ENCODE peak calls at places on chromosomes 7 and 10, in four cellular contexts. One of them, this sample, is unnamed. For H3K9me3, the result is how much of the 10 kb centered on the place peaks cover.

GRCh38 chr10:33335800-33336605 is 1.5 kb upstream of the NRP1 start:
- DNase-seq in stomach: peak
- DNase-seq in small intestine: peak
- DNase-seq in thoracic aorta: no peak
- DNase-seq in this sample: no peak

GRCh38 chr10:15290150-15290549 is 80.9 kb downstream of the FAM171A1 start:
- DNase-seq in stomach: no peak
- DNase-seq in small intestine: no peak
- DNase-seq in thoracic aorta: no peak
- DNase-seq in this sample: no peak

GRCh38 chr7:33825644-33826043 is 79.7 kb upstream of the BMPER start:
- DNase-seq in stomach: no peak
- DNase-seq in small intestine: no peak
- DNase-seq in thoracic aorta: no peak
- DNase-seq in this sample: no peak

GRCh38 chr10:132036153-132036886 is 29.4 kb upstream of the JAKMIP3 start:
- DNase-seq in stomach: no peak
- DNase-seq in small intestine: no peak
- DNase-seq in thoracic aorta: no peak
- DNase-seq in this sample: peak

GRCh38 chr7:30351274-30351673 is 66.9 kb downstream of the ZNRF2 start:
- DNase-seq in stomach: no peak
- DNase-seq in small intestine: no peak
- DNase-seq in thoracic aorta: no peak
- DNase-seq in this sample: no peak

GRCh38 chr7:37027557-37028341 is 303.5 kb upstream of the AOAH start:
- DNase-seq in stomach: no peak
- DNase-seq in small intestine: no peak
- DNase-seq in thoracic aorta: no peak
- DNase-seq in this sample: no peak

GRCh38 chr7:130356121-130356759 is 11.6 kb downstream of the CPA5 start:
- DNase-seq in stomach: no peak
- DNase-seq in small intestine: no peak
- DNase-seq in thoracic aorta: no peak
- DNase-seq in this sample: peak

GRCh38 chr7:151038951-151039849 is 9.1 kb upstream of the ASIC3 start:
- DNase-seq in stomach: peak
- DNase-seq in small intestine: peak
- DNase-seq in thoracic aorta: peak
- DNase-seq in this sample: peak

GRCh38 chr7:50335795-50336754 is 31.6 kb downstream of the IKZF1 start:
- DNase-seq in stomach: no peak
- DNase-seq in small intestine: peak
- DNase-seq in thoracic aorta: no peak
- DNase-seq in this sample: peak

GRCh38 chr7:19972872-19973271 is 199.5 kb upstream of the TMEM196 start:
- DNase-seq in stomach: no peak
- DNase-seq in small intestine: no peak
- DNase-seq in thoracic aorta: no peak
- DNase-seq in this sample: no peak

GRCh38 chr10:124155781-124156401 is 62.5 kb upstream of the CHST15 start:
- DNase-seq in stomach: no peak
- DNase-seq in small intestine: no peak
- DNase-seq in thoracic aorta: no peak
- DNase-seq in this sample: no peak

GRCh38 chr7:147048864-147049263 is 932.3 kb downstream of the CNTNAP2 start:
- DNase-seq in stomach: no peak
- DNase-seq in small intestine: no peak
- DNase-seq in thoracic aorta: no peak
- DNase-seq in this sample: no peak

GRCh38 chr10:119509909-119510451 is 32.5 kb downstream of the RGS10 start:
- DNase-seq in stomach: peak
- DNase-seq in small intestine: no peak
- DNase-seq in thoracic aorta: no peak
- DNase-seq in this sample: no peak

GRCh38 chr7:33530664-33531063 is 374.7 kb upstream of the BMPER start:
- DNase-seq in stomach: no peak
- DNase-seq in small intestine: no peak
- DNase-seq in thoracic aorta: no peak
- DNase-seq in this sample: no peak

GRCh38 chr7:101941481-101942383 is 124.3 kb downstream of the CUX1 start:
- DNase-seq in stomach: peak
- DNase-seq in small intestine: peak
- DNase-seq in thoracic aorta: peak
- DNase-seq in this sample: no peak

GRCh38 chr7:155870334-155871180 is 58.3 kb upstream of the SHH start:
- DNase-seq in stomach: peak
- DNase-seq in small intestine: no peak
- DNase-seq in thoracic aorta: no peak
- DNase-seq in this sample: no peak

GRCh38 chr7:73560035-73560835 is 2.7 kb upstream of the BCL7B start:
- DNase-seq in stomach: no peak
- DNase-seq in small intestine: peak
- DNase-seq in thoracic aorta: no peak
- DNase-seq in this sample: no peak

GRCh38 chr10:86168256-86168655 is 198.3 kb downstream of the GRID1 start:
- DNase-seq in stomach: no peak
- DNase-seq in small intestine: peak
- DNase-seq in thoracic aorta: no peak
- DNase-seq in this sample: no peak

GRCh38 chr7:15932318-15932717 is 245.8 kb upstream of the MEOX2 start:
- DNase-seq in stomach: no peak
- DNase-seq in small intestine: no peak
- DNase-seq in thoracic aorta: no peak
- DNase-seq in this sample: no peak

GRCh38 chr7:36985866-36986402 is 261.6 kb upstream of the AOAH start:
- DNase-seq in stomach: no peak
- DNase-seq in small intestine: no peak
- DNase-seq in thoracic aorta: no peak
- DNase-seq in this sample: peak

GRCh38 chr10:49207936-49208482 is 19.8 kb upstream of the TMEM273 start:
- DNase-seq in stomach: no peak
- DNase-seq in small intestine: no peak
- DNase-seq in thoracic aorta: no peak
- DNase-seq in this sample: no peak

GRCh38 chr10:121862624-121863023 is 65.2 kb downstream of the ATE1 start:
- DNase-seq in stomach: no peak
- DNase-seq in small intestine: no peak
- DNase-seq in thoracic aorta: no peak
- DNase-seq in this sample: no peak
- H3K9me3 ChIP-seq in stomach: under half
- H3K9me3 ChIP-seq in small intestine: under half
- H3K9me3 ChIP-seq in thoracic aorta: under half
- H3K9me3 ChIP-seq in this sample: under half

GRCh38 chr7:158206341-158206740 is 381.3 kb downstream of the PTPRN2 start:
- DNase-seq in stomach: no peak
- DNase-seq in small intestine: no peak
- DNase-seq in thoracic aorta: no peak
- DNase-seq in this sample: no peak
- H3K9me3 ChIP-seq in stomach: under half
- H3K9me3 ChIP-seq in small intestine: under half
- H3K9me3 ChIP-seq in thoracic aorta: under half
- H3K9me3 ChIP-seq in this sample: under half

GRCh38 chr10:109995178-109995577 is 12.6 kb upstream of the ADD3 start:
- DNase-seq in stomach: no peak
- DNase-seq in small intestine: no peak
- DNase-seq in thoracic aorta: no peak
- DNase-seq in this sample: no peak

GRCh38 chr10:109996225-109996624 is 11.6 kb upstream of the ADD3 start:
- DNase-seq in stomach: no peak
- DNase-seq in small intestine: peak
- DNase-seq in thoracic aorta: no peak
- DNase-seq in this sample: peak

GRCh38 chr10:109992485-109992884 is 15.3 kb upstream of the ADD3 start:
- DNase-seq in stomach: no peak
- DNase-seq in small intestine: no peak
- DNase-seq in thoracic aorta: no peak
- DNase-seq in this sample: no peak

GRCh38 chr10:109994711-109995110 is 13.1 kb upstream of the ADD3 start:
- DNase-seq in stomach: no peak
- DNase-seq in small intestine: peak
- DNase-seq in thoracic aorta: no peak
- DNase-seq in this sample: no peak

GRCh38 chr10:109993551-109993950 is 14.2 kb upstream of the ADD3 start:
- DNase-seq in stomach: no peak
- DNase-seq in small intestine: peak
- DNase-seq in thoracic aorta: no peak
- DNase-seq in this sample: no peak
- H3K9me3 ChIP-seq in stomach: under half
- H3K9me3 ChIP-seq in small intestine: under half
- H3K9me3 ChIP-seq in thoracic aorta: under half
- H3K9me3 ChIP-seq in this sample: under half

DNA sequence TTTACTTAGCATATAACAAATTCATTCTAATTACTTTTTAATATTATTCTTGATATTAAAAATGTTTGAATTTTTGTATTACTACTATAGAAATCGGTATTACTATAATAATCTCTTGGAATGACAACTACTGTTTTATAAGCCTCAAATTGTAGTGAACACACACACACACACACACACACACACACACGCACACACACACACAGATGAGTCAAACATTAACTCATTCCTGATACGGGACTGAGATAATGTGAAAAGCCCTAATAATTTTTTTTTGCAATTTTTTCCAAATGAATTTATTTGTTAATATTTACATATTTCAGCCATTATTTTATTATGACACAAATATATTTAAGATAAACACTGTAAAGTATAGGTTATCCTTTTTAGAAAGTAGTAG is 951.2 kb upstream of the PHF14 start:
- DNase-seq in stomach: no peak
- DNase-seq in small intestine: no peak
- DNase-seq in thoracic aorta: no peak
- DNase-seq in this sample: no peak
- H3K9me3 ChIP-seq in stomach: under half
- H3K9me3 ChIP-seq in small intestine: under half
- H3K9me3 ChIP-seq in thoracic aorta: under half
- H3K9me3 ChIP-seq in this sample: under half

GRCh38 chr7:100867040-100867795 is at the start of gene TRIP6:
- DNase-seq in stomach: peak
- DNase-seq in small intestine: peak
- DNase-seq in thoracic aorta: peak
- DNase-seq in this sample: peak

GRCh38 chr7:100864263-100864845 is 2.8 kb upstream of the TRIP6 start:
- DNase-seq in stomach: no peak
- DNase-seq in small intestine: no peak
- DNase-seq in thoracic aorta: no peak
- DNase-seq in this sample: no peak

GRCh38 chr7:100865971-100866720 is 1.0 kb upstream of the TRIP6 start:
- DNase-seq in stomach: peak
- DNase-seq in small intestine: peak
- DNase-seq in thoracic aorta: no peak
- DNase-seq in this sample: peak

GRCh38 chr7:100866721-100867039 is 507 bp upstream of the TRIP6 start:
- DNase-seq in stomach: no peak
- DNase-seq in small intestine: no peak
- DNase-seq in thoracic aorta: no peak
- DNase-seq in this sample: no peak

DNA sequence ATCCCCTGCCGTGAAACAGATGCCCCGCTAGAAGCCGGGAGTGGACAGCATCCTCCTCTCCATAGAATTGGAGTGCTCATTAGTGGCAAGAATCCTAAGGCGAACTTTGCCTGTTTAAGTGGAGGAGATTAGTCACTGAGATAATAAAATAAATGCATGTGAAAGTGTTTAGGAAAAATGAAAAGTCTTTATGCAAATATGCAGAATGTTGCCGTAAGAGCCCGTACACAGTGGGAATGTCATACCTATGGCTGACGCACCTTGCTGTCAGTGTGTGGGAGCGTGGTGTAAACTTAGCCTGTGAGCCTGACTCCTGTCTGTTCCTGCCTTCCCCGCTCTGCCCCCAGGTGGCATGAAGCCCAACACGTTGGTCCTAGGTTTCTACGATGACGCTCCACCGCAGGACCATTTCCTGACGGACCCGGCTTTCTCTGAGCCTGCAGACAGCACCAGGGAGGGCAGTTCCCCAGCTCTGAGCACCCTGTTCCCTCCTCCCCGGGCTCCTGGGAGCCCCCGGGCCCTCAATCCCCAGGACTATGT is 1.7 kb upstream of the TRIP6 start:
- DNase-seq in stomach: no peak
- DNase-seq in small intestine: no peak
- DNase-seq in thoracic aorta: no peak
- DNase-seq in this sample: peak
- H3K9me3 ChIP-seq in stomach: under half
- H3K9me3 ChIP-seq in small intestine: under half
- H3K9me3 ChIP-seq in thoracic aorta: under half
- H3K9me3 ChIP-seq in this sample: under half

GRCh38 chr7:157294773-157295172 is 42.0 kb upstream of the DNAJB6 start:
- DNase-seq in stomach: no peak
- DNase-seq in small intestine: no peak
- DNase-seq in thoracic aorta: no peak
- DNase-seq in this sample: no peak

GRCh38 chr7:157292770-157293412 is 43.9 kb upstream of the DNAJB6 start:
- DNase-seq in stomach: peak
- DNase-seq in small intestine: peak
- DNase-seq in thoracic aorta: no peak
- DNase-seq in this sample: no peak

GRCh38 chr7:157297071-157297638 is 39.6 kb upstream of the DNAJB6 start:
- DNase-seq in stomach: no peak
- DNase-seq in small intestine: no peak
- DNase-seq in thoracic aorta: no peak
- DNase-seq in this sample: peak

GRCh38 chr7:157293413-157293788 is 43.4 kb upstream of the DNAJB6 start:
- DNase-seq in stomach: no peak
- DNase-seq in small intestine: no peak
- DNase-seq in thoracic aorta: no peak
- DNase-seq in this sample: no peak

GRCh38 chr7:157295338-157295737 is 41.5 kb upstream of the DNAJB6 start:
- DNase-seq in stomach: no peak
- DNase-seq in small intestine: no peak
- DNase-seq in thoracic aorta: no peak
- DNase-seq in this sample: no peak
- H3K9me3 ChIP-seq in stomach: under half
- H3K9me3 ChIP-seq in small intestine: under half
- H3K9me3 ChIP-seq in thoracic aorta: under half
- H3K9me3 ChIP-seq in this sample: under half